ENCODE peak calls at places on chromosome 5, in four cellular contexts. I is HCT116, O is K562, Z is A549. X is an unnamed sample.

GRCh38 chr5:97986069-97986468 is 787.4 kb upstream of the RGMB start:
- DNase-seq in I (peak; percentile 16), O (no peak), Z (no peak), X (no peak)

GRCh38 chr5:53006920-53007890 is 18.1 kb downstream of the ITGA2 start:
- DNase-seq in I (no peak), O (no peak), Z (no peak), X (no peak)

GRCh38 chr5:56620903-56621680 is 194.3 kb upstream of the MAP3K1 start:
- DNase-seq in I (no peak), O (no peak), Z (no peak), X (no peak)

GRCh38 chr5:140249536-140249935 is 53.4 kb downstream of the PFDN1 start:
- DNase-seq in I (no peak), O (no peak), Z (no peak), X (no peak)

GRCh38 chr5:159071382-159071781 is 28.3 kb downstream of the EBF1 start:
- DNase-seq in I (no peak), O (no peak), Z (no peak), X (no peak)

GRCh38 chr5:158135682-158136176 is 276.8 kb upstream of the CLINT1 start:
- DNase-seq in I (no peak), O (no peak), Z (no peak), X (no peak)

GRCh38 chr5:82018462-82018861 is 46.6 kb downstream of the ATG10 start:
- DNase-seq in I (no peak), O (no peak), Z (peak; percentile 5), X (no peak)

GRCh38 chr5:173243808-173244305 is 8.9 kb upstream of the NKX2-5 start:
- DNase-seq in I (no peak), O (no peak), Z (peak; percentile 51), X (no peak)

GRCh38 chr5:14109771-14110170 is 33.4 kb upstream of the TRIO start:
- DNase-seq in I (no peak), O (no peak), Z (peak; percentile 12), X (no peak)

GRCh38 chr5:150492621-150493020 is 15.3 kb upstream of the NDST1 start:
- DNase-seq in I (no peak), O (no peak), Z (peak; percentile 69), X (no peak)

GRCh38 chr5:126514159-126515141 is 80.6 kb downstream of the ALDH7A1 start:
- DNase-seq in I (no peak), O (peak; percentile 86), Z (no peak), X (no peak)

GRCh38 chr5:131509811-131510210 is 125.2 kb downstream of the RAPGEF6 start:
- DNase-seq in I (no peak), O (no peak), Z (no peak), X (no peak)

DNA sequence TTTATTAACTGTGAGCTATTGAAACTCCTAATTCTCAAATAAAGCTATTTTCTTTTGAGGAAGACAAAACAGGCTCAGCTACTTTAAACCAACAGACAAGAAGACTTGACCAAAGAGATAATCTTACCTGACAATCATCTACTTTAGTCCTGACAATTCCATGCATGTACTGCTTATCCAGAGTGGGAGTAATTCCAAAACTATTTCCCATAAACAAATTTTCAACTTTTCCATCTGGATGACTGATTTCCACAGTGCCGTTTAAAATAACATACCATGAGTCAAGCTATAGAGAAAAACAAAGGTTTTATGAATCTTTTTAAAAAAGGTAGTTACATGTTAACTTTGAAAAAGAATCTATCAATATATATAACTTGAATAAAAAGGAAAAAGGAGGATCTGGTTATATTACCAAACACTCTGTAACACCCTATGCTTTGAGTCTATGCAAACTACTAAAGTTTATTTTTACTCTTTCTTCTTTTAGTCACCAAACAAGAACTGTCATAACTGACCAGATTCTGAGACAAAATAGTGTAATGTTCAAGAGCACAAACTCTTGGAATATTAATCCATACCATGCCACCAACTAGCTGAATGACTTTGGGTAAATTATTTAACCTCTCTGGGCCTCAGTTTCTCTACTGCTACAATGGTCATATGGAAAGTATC is 129.7 kb downstream of the RAPGEF6 start:
- DNase-seq in I (no peak), O (no peak), Z (no peak), X (no peak)
- TF ChIP-seq MAX in I (no peak), O (no peak), Z (no peak), X (no peak)

DNA sequence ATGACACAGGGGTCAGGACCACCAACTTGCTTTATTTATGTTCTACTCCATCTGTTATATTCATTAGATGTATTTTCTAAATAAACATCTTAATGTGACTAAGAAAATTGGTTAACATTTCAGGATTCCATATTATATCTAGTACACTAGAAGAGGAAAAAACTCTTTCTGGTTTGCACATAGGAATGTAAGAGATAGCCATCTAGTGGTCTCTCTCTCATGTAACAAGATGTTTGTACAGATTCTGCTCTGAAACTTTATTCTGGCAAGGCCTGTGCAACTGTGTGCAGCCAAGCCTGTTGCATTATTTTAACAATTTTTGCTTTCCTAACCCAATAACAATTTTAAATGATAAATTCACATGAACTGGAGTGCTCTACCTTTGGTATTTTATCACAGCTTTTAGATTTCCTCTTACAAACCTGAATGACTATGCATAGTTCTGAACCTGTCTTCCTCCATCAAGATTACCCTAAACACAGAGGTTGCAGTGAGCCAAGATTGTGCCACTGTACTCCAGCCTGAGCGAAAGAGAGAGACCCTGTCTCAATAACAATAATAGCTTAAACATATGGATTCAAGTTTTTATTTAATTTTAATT is 148.1 kb downstream of the GIN1 start:
- DNase-seq in I (peak; percentile 26), O (no peak), Z (peak; percentile 42), X (no peak)
- TF ChIP-seq MAX in I (no peak), O (no peak), Z (no peak), X (no peak)

GRCh38 chr5:89097103-89097502 is 214.1 kb upstream of the MEF2C start:
- DNase-seq in I (no peak), O (no peak), Z (no peak), X (no peak)
- TF ChIP-seq MAX in I (no peak), O (no peak), Z (no peak), X (no peak)

GRCh38 chr5:67283988-67284457 is 87.4 kb upstream of the CD180 start:
- DNase-seq in I (no peak), O (no peak), Z (no peak), X (no peak)
- TF ChIP-seq MAX in I (no peak), O (no peak), Z (no peak), X (no peak)

GRCh38 chr5:99060306-99061261 is 131.8 kb upstream of the CHD1 start:
- DNase-seq in I (peak; percentile 62), O (peak; percentile 72), Z (peak; percentile 63), X (peak; percentile 54)

GRCh38 chr5:99061299-99061698 is 132.5 kb upstream of the CHD1 start:
- DNase-seq in I (no peak), O (no peak), Z (no peak), X (no peak)

GRCh38 chr5:99061711-99062110 is 132.9 kb upstream of the CHD1 start:
- DNase-seq in I (no peak), O (no peak), Z (no peak), X (no peak)

GRCh38 chr5:99058466-99058865 is 129.7 kb upstream of the CHD1 start:
- DNase-seq in I (no peak), O (no peak), Z (no peak), X (no peak)

DNA sequence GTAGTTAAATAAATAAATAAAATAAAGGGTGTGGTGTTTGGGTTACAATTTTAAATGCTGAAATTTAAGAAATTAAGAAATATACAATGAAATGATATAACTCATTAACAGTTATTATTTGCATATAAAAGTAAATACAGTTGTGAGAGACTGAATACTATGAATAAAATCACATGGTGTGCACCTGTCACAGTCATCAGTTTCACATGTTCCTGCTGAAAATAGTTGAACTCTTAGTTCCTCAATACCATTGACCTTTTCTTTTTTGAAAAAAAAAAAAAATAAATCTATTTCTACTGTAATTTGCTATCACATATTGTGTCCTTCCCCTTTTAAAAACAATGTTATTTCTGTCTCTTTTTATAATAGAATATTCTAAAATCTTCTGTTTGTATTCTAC is 130.9 kb upstream of the CHD1 start:
- DNase-seq in I (no peak), O (no peak), Z (no peak), X (no peak)
- TF ChIP-seq MAX in I (no peak), O (no peak), Z (no peak), X (no peak)

GRCh38 chr5:15823413-15823812 is 323.4 kb downstream of the FBXL7 start:
- DNase-seq in I (no peak), O (no peak), Z (no peak), X (no peak)
- TF ChIP-seq MAX in I (no peak), O (no peak), Z (no peak), X (no peak)

GRCh38 chr5:11230890-11231289 is 469.9 kb upstream of the DAP start:
- DNase-seq in I (no peak), O (no peak), Z (no peak), X (no peak)

GRCh38 chr5:11239261-11239660 is 478.2 kb upstream of the DAP start:
- DNase-seq in I (no peak), O (no peak), Z (no peak), X (no peak)

DNA sequence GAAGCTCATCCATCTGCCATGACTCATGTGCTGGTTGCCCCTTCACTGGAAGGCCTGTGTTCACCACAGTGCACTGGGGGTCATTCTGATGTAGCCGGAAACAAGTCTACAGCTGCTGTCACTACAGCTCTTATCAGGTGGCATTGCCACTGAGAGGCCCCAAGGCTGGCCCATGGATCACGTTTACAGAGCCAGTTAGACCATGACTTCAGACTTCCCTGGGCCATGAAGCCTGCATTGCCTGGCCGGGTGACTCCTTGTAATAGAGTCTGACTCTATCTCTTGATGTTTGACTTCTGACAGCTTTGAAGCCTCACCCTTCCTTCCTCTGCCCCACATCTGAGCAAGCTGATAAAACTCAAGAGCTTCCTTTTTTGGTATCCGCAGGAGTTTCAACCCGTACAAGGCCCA is 473.5 kb upstream of the DAP start:
- DNase-seq in I (no peak), O (no peak), Z (no peak), X (no peak)
- TF ChIP-seq MAX in I (no peak), O (no peak), Z (no peak), X (no peak)

GRCh38 chr5:174535691-174536090 is 188.7 kb upstream of the MSX2 start:
- DNase-seq in I (peak; percentile 74), O (no peak), Z (peak; percentile 56), X (no peak)
- TF ChIP-seq MAX in I (no peak), O (no peak), Z (no peak), X (no peak)

GRCh38 chr5:154236011-154236410 is 45.5 kb downstream of the GALNT10 start:
- DNase-seq in I (no peak), O (no peak), Z (no peak), X (no peak)
- TF ChIP-seq MAX in I (no peak), O (no peak), Z (no peak), X (no peak)